ENCODE peak calls at places on chromosomes 12 and 14, in six cellular contexts. O is transverse colon; N is cardiac muscle cell; G is CD4-positive, CD25-positive, alpha-beta regulatory T cell; H is psoas muscle; U is mammary epithelial cell. D is an unnamed sample.

GRCh38 chr14:36974985-36975384 is 197.4 kb downstream of the SLC25A21 start:
- DNase-seq in O (no peak), N (no peak), G (no peak), H (no peak), U (peak; percentile 27), D (no peak)

GRCh38 chr12:79522237-79522636 is 168.5 kb downstream of the PAWR start:
- DNase-seq in O (no peak), N (no peak), G (no peak), H (no peak), U (no peak), D (no peak)

GRCh38 chr14:55754471-55754870 is 174.5 kb downstream of the KTN1 start:
- DNase-seq in O (no peak), N (no peak), G (no peak), H (no peak), U (peak; percentile 17), D (no peak)

GRCh38 chr12:75705749-75706719 is 194.6 kb upstream of the KRR1 start:
- DNase-seq in O (no peak), N (peak; percentile 75), G (no peak), H (no peak), U (no peak), D (peak; percentile 48)

GRCh38 chr12:2003676-2004112 is 563 bp downstream of the DCP1B start:
- DNase-seq in O (no peak), N (no peak), G (peak; percentile 3), H (no peak), U (peak; percentile 37), D (no peak)

GRCh38 chr12:116236986-116237385 is 40.5 kb downstream of the MED13L start:
- DNase-seq in O (no peak), N (no peak), G (no peak), H (no peak), U (no peak), D (no peak)

GRCh38 chr14:101119830-101120571 is 216.5 kb upstream of the RTL1 start:
- DNase-seq in O (no peak), N (no peak), G (no peak), H (peak; percentile 65), U (no peak), D (no peak)

GRCh38 chr14:46063872-46064271 is 587.7 kb downstream of the RPL10L start:
- DNase-seq in O (no peak), N (no peak), G (no peak), H (no peak), U (no peak), D (no peak)

GRCh38 chr14:63752449-63753169 is 24.7 kb upstream of the SGPP1 start:
- DNase-seq in O (no peak), N (no peak), G (no peak), H (no peak), U (peak; percentile 53), D (no peak)

GRCh38 chr14:100896369-100897060 is 7.0 kb downstream of the RTL1 start:
- DNase-seq in O (no peak), N (no peak), G (no peak), H (no peak), U (no peak), D (no peak)

GRCh38 chr12:130981156-130981789 is 27.6 kb downstream of the ADGRD1 start:
- DNase-seq in O (no peak), N (no peak), G (no peak), H (no peak), U (no peak), D (no peak)

GRCh38 chr12:119668315-119668651 is 350 bp downstream of the PRKAB1 start:
- DNase-seq in O (no peak), N (no peak), G (no peak), H (no peak), U (no peak), D (no peak)

GRCh38 chr12:69639400-69640016 is 28.8 kb upstream of the LRRC10 start:
- DNase-seq in O (peak; percentile 66), N (peak; percentile 84), G (peak; percentile 29), H (peak; percentile 77), U (peak; percentile 43), D (peak; percentile 48)

GRCh38 chr14:69726761-69727511 is 40.0 kb upstream of the SRSF5 start:
- DNase-seq in O (peak; percentile 85), N (peak; percentile 84), G (peak; percentile 72), H (peak; percentile 90), U (peak; percentile 50), D (peak; percentile 85)

GRCh38 chr12:65532162-65532561 is 253.7 kb downstream of the MSRB3 start:
- DNase-seq in O (no peak), N (no peak), G (no peak), H (no peak), U (no peak), D (no peak)

GRCh38 chr12:107311682-107312081 is 218.3 kb upstream of the CRY1 start:
- DNase-seq in O (no peak), N (no peak), G (no peak), H (no peak), U (no peak), D (no peak)

GRCh38 chr14:44742202-44742601 is 219.5 kb downstream of the KLHL28 start:
- DNase-seq in O (no peak), N (no peak), G (no peak), H (no peak), U (no peak), D (no peak)

GRCh38 chr12:3726455-3726854 is 26.5 kb downstream of the CRACR2A start:
- DNase-seq in O (no peak), N (no peak), G (no peak), H (no peak), U (no peak), D (no peak)

GRCh38 chr12:124737040-124737419 is 126.6 kb downstream of the SCARB1 start:
- DNase-seq in O (no peak), N (no peak), G (no peak), H (no peak), U (no peak), D (no peak)

GRCh38 chr14:70808402-70809237 is 693 bp downstream of the MAP3K9 start:
- DNase-seq in O (peak; percentile 60), N (peak; percentile 69), G (peak; percentile 49), H (peak; percentile 57), U (peak; percentile 63), D (peak; percentile 23)

GRCh38 chr12:16347391-16348298 is at the start of gene MGST1:
- DNase-seq in O (peak; percentile 77), N (peak; percentile 85), G (no peak), H (peak; percentile 80), U (peak; percentile 71), D (peak; percentile 62)

GRCh38 chr12:118237908-118238307 is 102.0 kb downstream of the PEBP1 start:
- DNase-seq in O (no peak), N (no peak), G (no peak), H (no peak), U (peak; percentile 83), D (no peak)

GRCh38 chr12:68304626-68305025 is 27.5 kb downstream of the MDM1 start:
- DNase-seq in O (no peak), N (no peak), G (no peak), H (no peak), U (peak; percentile 2), D (no peak)

GRCh38 chr12:116222358-116222757 is 55.1 kb downstream of the MED13L start:
- DNase-seq in O (peak; percentile 42), N (no peak), G (no peak), H (no peak), U (peak; percentile 90), D (no peak)

GRCh38 chr12:47946413-47947107 is 16.8 kb upstream of the TMEM106C start:
- DNase-seq in O (no peak), N (no peak), G (no peak), H (no peak), U (peak; percentile 63), D (no peak)

DNA sequence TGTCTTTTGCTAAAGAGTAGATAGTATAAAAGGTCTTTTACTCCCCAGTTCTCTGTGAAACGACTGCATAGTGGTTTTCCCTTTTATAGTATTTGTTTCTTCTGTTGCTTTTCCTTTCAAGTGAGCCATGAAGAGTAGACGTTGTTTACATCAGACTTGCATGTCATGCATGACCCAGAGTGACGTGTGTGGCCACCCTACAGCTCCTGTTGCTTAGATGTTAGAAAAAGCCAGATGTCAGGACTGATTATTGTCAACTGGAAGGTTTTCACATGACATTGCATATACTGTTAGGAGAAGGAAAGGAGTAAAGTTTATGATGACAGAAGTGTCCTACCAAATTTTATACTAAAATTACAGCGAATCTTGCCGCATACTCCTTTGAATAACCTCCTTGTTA is 1.3 kb upstream of the RD3L start:
- DNase-seq in O (no peak), N (no peak), G (no peak), H (no peak), U (no peak), D (no peak)
- H3K27me3 ChIP-seq in O (peaks cover 49% of the 10 kb centered on the region), N (no peaks in the 10 kb centered on the region), G (peaks cover 18% of the 10 kb centered on the region), H (no peaks in the 10 kb centered on the region), U (peaks cover 10% of the 10 kb centered on the region), D (peaks cover 28% of the 10 kb centered on the region)

GRCh38 chr12:57473886-57474285 is 5.8 kb downstream of the ARHGAP9 start:
- DNase-seq in O (no peak), N (no peak), G (no peak), H (no peak), U (no peak), D (no peak)

GRCh38 chr12:57471661-57472060 is 8.0 kb downstream of the ARHGAP9 start:
- DNase-seq in O (no peak), N (no peak), G (no peak), H (no peak), U (no peak), D (no peak)

GRCh38 chr12:57470970-57471656 is 8.6 kb downstream of the ARHGAP9 start:
- DNase-seq in O (peak; percentile 52), N (no peak), G (no peak), H (no peak), U (no peak), D (no peak)

GRCh38 chr12:57473392-57473791 is 6.3 kb downstream of the ARHGAP9 start:
- DNase-seq in O (no peak), N (no peak), G (no peak), H (no peak), U (peak; percentile 35), D (no peak)

GRCh38 chr12:57472391-57472790 is 7.3 kb downstream of the ARHGAP9 start:
- DNase-seq in O (no peak), N (no peak), G (no peak), H (no peak), U (no peak), D (no peak)
- H3K4me3 ChIP-seq in O (no peak overlapping the region), N (no peak overlapping the region), G (no peak overlapping the region), H (no peak overlapping the region), U (no peak overlapping the region), D (no peak overlapping the region)

GRCh38 chr14:81525129-81525528 is 8.5 kb downstream of the SEL1L start:
- DNase-seq in O (no peak), N (no peak), G (no peak), H (no peak), U (no peak), D (no peak)

GRCh38 chr14:81533536-81534343 is at the start of gene SEL1L:
- DNase-seq in O (peak; percentile 100), N (peak; percentile 99), G (peak; percentile 99), H (peak; percentile 100), U (peak; percentile 100), D (peak; percentile 100)

GRCh38 chr14:81534510-81535074 is 939 bp upstream of the SEL1L start:
- DNase-seq in O (no peak), N (no peak), G (no peak), H (no peak), U (no peak), D (no peak)

GRCh38 chr14:81533212-81533535 is 479 bp downstream of the SEL1L start:
- DNase-seq in O (no peak), N (no peak), G (no peak), H (no peak), U (no peak), D (no peak)

GRCh38 chr14:81529391-81529790 is 4.3 kb downstream of the SEL1L start:
- DNase-seq in O (no peak), N (no peak), G (no peak), H (no peak), U (no peak), D (no peak)
- H3K27ac ChIP-seq in O (no peak overlapping the region), N (no peak overlapping the region), G (no peak overlapping the region), H (no peak overlapping the region), U (no peak overlapping the region), D (no peak overlapping the region)

GRCh38 chr12:114168061-114168460 is 201.9 kb upstream of the RBM19 start:
- DNase-seq in O (no peak), N (no peak), G (no peak), H (no peak), U (no peak), D (no peak)
- H3K27me3 ChIP-seq in O (no peaks in the 10 kb centered on the region), N (no peaks in the 10 kb centered on the region), G (peaks cover 3% of the 10 kb centered on the region), H (no peaks in the 10 kb centered on the region), U (no peaks in the 10 kb centered on the region), D (peaks cover 14% of the 10 kb centered on the region)